ENCODE peak calls at places on chromosome 10, in four cellular contexts. G is HepG2, F is K562, W is HCT116. M is an unnamed sample.

GRCh38 chr10:34908472-34908871 is 93.4 kb upstream of the PARD3 start:
- DNase-seq in W (no peak), F (no peak), G (no peak), M (no peak)

GRCh38 chr10:13877154-13877909 is 290.6 kb downstream of the PRPF18 start:
- DNase-seq in W (no peak), F (no peak), G (peak; percentile 5), M (no peak)

GRCh38 chr10:59336632-59337031 is 25.7 kb downstream of the FAM13C start:
- DNase-seq in W (no peak), G (no peak), F (no peak), M (no peak)

GRCh38 chr10:132418520-132419416 is 21.8 kb downstream of the PWWP2B start:
- DNase-seq in W (peak; percentile 49), F (no peak), G (no peak), M (no peak)

GRCh38 chr10:69629897-69630650 is at the start of gene FAM241B:
- DNase-seq in W (peak; percentile 45), F (peak; percentile 96), G (no peak), M (peak; percentile 95)

GRCh38 chr10:34723746-34724145 is 91.3 kb downstream of the PARD3 start:
- DNase-seq in G (peak; percentile 42), F (no peak), W (no peak), M (no peak)

GRCh38 chr10:131899116-131899690 is 1.6 kb upstream of the PPP2R2D start:
- DNase-seq in F (no peak), W (no peak), G (no peak), M (no peak)

GRCh38 chr10:22489467-22489866 is 144.2 kb downstream of the SPAG6 start:
- DNase-seq in F (no peak), W (no peak), G (no peak), M (no peak)

GRCh38 chr10:52954407-52954806 is 181.8 kb upstream of the MBL2 start:
- DNase-seq in W (no peak), G (no peak), F (no peak), M (no peak)

GRCh38 chr10:118459642-118460193 is 117.6 kb upstream of the FAM204A start:
- DNase-seq in G (peak; percentile 43), W (peak; percentile 73), F (peak; percentile 66), M (peak; percentile 25)

GRCh38 chr10:131847241-131847783 is 53.5 kb upstream of the PPP2R2D start:
- DNase-seq in W (no peak), F (no peak), G (no peak), M (no peak)

GRCh38 chr10:31025142-31025541 is 6.5 kb downstream of the ZNF438 start:
- DNase-seq in W (no peak), G (no peak), F (no peak), M (no peak)

GRCh38 chr10:34721201-34721840 is 93.8 kb downstream of the PARD3 start:
- DNase-seq in F (no peak), W (no peak), G (no peak), M (no peak)

GRCh38 chr10:78528749-78529204 is 495.1 kb downstream of the RPS24 start:
- DNase-seq in G (peak; percentile 95), F (no peak), W (no peak), M (no peak)

GRCh38 chr10:43186150-43186549 is 47.9 kb downstream of the CSGALNACT2 start:
- DNase-seq in W (no peak), F (no peak), G (no peak), M (no peak)

GRCh38 chr10:127406018-127406550 is 143.0 kb upstream of the NPS start:
- DNase-seq in G (no peak), F (no peak), W (no peak), M (no peak)

GRCh38 chr10:24432478-24433416 is 223.8 kb downstream of the KIAA1217 start:
- DNase-seq in G (peak; percentile 40), F (no peak), W (no peak), M (no peak)

GRCh38 chr10:128511284-128511683 is 385.1 kb upstream of the MKI67 start:
- DNase-seq in W (no peak), G (no peak), F (no peak), M (no peak)

GRCh38 chr10:77156406-77156879 is 481.2 kb downstream of the KCNMA1 start:
- DNase-seq in G (no peak), W (no peak), F (no peak), M (no peak)

GRCh38 chr10:75261813-75262725 is 26.3 kb upstream of the COMTD1 start:
- DNase-seq in F (no peak), G (peak; percentile 24), W (no peak), M (no peak)

GRCh38 chr10:79179404-79180309 is 110.9 kb downstream of the ZMIZ1 start:
- DNase-seq in F (peak; percentile 69), W (no peak), G (no peak), M (no peak)

GRCh38 chr10:29443745-29444523 is 155.1 kb downstream of the LYZL1 start:
- DNase-seq in G (peak; percentile 50), F (no peak), W (no peak), M (no peak)

GRCh38 chr10:60186315-60187071 is 203.2 kb downstream of the ANK3 start:
- DNase-seq in W (no peak), G (no peak), F (no peak), M (no peak)

DNA sequence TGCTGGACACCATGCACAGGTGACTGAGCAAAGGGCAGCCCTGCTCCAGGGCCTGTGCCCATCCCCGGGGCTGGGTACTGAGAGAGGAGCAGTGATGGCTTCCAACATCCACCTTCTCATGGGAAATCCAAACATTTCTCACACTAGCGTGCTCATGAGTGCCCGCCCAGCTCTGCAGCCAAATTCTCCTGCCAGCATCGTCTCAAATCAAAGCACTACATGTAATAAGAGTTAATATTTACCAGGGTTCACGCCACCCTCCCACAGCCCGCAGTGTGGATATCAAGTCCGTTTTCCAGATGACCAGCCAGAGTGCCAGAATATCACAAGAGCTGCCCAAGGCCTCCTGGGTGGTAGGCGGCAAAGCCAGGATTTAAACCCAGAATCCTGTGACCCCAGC is 12.1 kb downstream of the IL15RA start:
- DNase-seq in W (no peak), F (no peak), G (no peak), M (peak; percentile 35)
- TF ChIP-seq FOSL1 in W (no peak), F (no peak), G (no peak), M (no peak)

DNA sequence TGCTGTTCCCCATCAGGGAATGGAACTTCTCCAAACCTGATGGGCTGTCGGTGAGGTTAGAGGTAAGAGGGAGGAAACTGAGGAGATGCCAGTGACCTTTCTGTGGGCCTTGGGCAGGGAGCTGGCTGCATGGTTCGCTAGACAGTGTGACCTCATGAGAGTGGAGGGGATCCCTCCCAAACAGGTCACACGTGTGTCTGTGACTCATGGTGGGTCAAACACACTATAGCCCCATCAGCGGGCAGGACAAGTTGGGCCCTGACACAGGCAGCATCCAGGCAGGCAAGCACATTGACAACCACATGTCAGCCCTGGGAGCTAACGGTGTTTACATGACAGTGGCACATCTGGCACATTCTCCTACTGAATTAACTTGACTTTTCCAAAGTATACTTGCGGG is 199.4 kb downstream of the WDR37 start:
- DNase-seq in W (no peak), F (no peak), G (no peak), M (no peak)
- TF ChIP-seq FOSL1 in W (no peak), F (no peak), G (no peak), M (no peak)

DNA sequence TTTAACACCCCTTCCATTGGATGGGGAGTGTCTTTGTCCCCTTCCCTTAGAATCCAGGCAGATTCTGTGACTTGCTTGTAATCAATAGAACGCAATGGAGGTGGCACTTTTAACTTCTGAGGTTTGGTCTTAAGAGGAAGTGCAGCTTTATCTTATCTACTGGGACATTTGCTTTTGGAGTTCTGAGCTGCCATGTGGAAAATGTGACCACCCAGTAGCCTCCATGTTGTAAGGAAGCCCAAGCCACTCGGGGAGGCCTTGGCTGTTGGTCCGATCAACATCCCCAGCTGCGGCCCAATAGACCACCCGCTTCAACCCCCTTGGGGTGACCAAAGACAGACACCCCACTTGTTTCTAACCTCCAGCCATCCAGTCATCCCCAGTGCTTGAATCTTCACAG is 86.3 kb upstream of the FAM171A1 start:
- DNase-seq in G (no peak), W (no peak), F (no peak), M (no peak)
- TF ChIP-seq FOSL1 in G (no peak), W (no peak), F (no peak), M (no peak)

DNA sequence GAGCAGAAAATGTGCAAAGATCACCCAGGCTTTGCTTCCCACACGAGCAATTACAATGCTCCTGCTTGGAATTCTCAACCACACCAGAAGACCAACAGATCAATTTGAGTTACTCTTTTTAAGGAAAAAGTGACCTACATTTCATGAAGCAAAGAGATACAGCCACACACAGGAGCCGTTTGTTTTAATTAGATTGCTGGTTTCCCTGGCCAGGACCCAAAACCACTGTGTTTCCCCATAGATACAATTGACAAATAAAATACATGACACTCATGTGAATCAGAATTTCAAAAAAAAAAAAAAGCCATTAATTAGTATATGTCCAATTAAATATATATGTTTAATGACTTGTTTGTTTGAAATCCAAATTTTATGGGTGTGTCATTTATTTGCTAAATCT is 458.3 kb downstream of the PLXDC2 start:
- DNase-seq in F (no peak), W (no peak), G (no peak), M (no peak)
- TF ChIP-seq FOSL1 in F (no peak), W (no peak), G (no peak), M (no peak)

GRCh38 chr10:97571622-97572021 is 957 bp upstream of the ANKRD2 start:
- DNase-seq in F (no peak), W (no peak), G (no peak), M (no peak)
- TF ChIP-seq FOSL1 in F (no peak), W (peak; percentile 54), G (no peak), M (no peak)

GRCh38 chr10:88938039-88938438 is 14.5 kb downstream of the ACTA2 start:
- DNase-seq in F (no peak), W (no peak), G (no peak), M (no peak)
- TF ChIP-seq FOSL1 in F (no peak), W (no peak), G (no peak), M (no peak)

GRCh38 chr10:100307716-100308115 is 21.2 kb upstream of the BLOC1S2 start:
- DNase-seq in F (no peak), W (no peak), G (no peak), M (no peak)
- TF ChIP-seq FOSL1 in F (peak; percentile 59), W (no peak), G (no peak), M (no peak)

DNA sequence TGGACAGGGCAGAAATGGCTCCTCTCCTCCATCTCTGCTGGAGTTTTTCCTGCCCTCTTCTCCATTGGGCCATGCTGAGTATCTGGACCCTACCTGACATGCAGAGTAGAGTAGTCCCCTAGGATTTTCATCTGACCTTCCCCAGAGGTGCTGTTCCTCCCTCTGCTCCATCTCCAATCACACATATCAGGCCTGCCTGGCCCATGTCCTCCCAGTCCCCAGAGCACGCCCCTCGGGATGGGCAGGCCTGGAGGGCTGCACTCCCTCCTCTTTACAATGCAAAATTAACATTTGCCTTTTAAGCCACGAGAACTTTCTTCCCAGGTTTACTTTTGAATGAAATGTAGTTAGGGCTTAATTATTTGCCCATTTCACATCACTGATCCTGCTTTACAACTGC is 184.2 kb upstream of the HABP2 start:
- DNase-seq in F (no peak), G (no peak), W (no peak), M (no peak)
- TF ChIP-seq FOSL1 in F (no peak), G (no peak), W (no peak), M (no peak)